ENCODE peak calls at places on chromosomes 12 and 14, in four cellular contexts. One of them, this sample, is unnamed.

GRCh38 chr14:36105401-36105800 is 71.1 kb downstream of the PTCSC3 start:
- DNase-seq in SK-N-SH: no peak
- DNase-seq in K562: no peak
- DNase-seq in GM12878: no peak
- DNase-seq in this sample: peak

GRCh38 chr12:125690841-125691240 is 625.6 kb downstream of the AACS start:
- DNase-seq in GM12878: no peak
- DNase-seq in K562: no peak
- DNase-seq in SK-N-SH: no peak
- DNase-seq in this sample: no peak

GRCh38 chr12:124036117-124037109 is 63.4 kb downstream of the ZNF664 start:
- DNase-seq in K562: peak
- DNase-seq in GM12878: peak
- DNase-seq in SK-N-SH: peak
- DNase-seq in this sample: no peak

GRCh38 chr14:72774894-72775620 is 118.8 kb downstream of the DPF3 start:
- DNase-seq in SK-N-SH: no peak
- DNase-seq in K562: no peak
- DNase-seq in GM12878: no peak
- DNase-seq in this sample: no peak

GRCh38 chr12:25590021-25590721 is 37.1 kb upstream of the LMNTD1 start:
- DNase-seq in GM12878: no peak
- DNase-seq in K562: no peak
- DNase-seq in SK-N-SH: no peak
- DNase-seq in this sample: no peak

GRCh38 chr12:46266382-46266791 is 2.5 kb downstream of the SLC38A1 start:
- DNase-seq in SK-N-SH: peak
- DNase-seq in GM12878: no peak
- DNase-seq in K562: peak
- DNase-seq in this sample: no peak

GRCh38 chr14:36555998-36556743 is 26.2 kb downstream of the NKX2-8 start:
- DNase-seq in GM12878: no peak
- DNase-seq in SK-N-SH: no peak
- DNase-seq in K562: no peak
- DNase-seq in this sample: no peak

GRCh38 chr12:52585951-52586350 is 12.3 kb upstream of the KRT74 start:
- DNase-seq in SK-N-SH: no peak
- DNase-seq in K562: no peak
- DNase-seq in GM12878: no peak
- DNase-seq in this sample: no peak

GRCh38 chr12:96343347-96343954 is 56.8 kb downstream of the CDK17 start:
- DNase-seq in SK-N-SH: no peak
- DNase-seq in GM12878: peak
- DNase-seq in K562: no peak
- DNase-seq in this sample: no peak

GRCh38 chr14:85764809-85765208 is 234.9 kb downstream of the FLRT2 start:
- DNase-seq in K562: no peak
- DNase-seq in GM12878: no peak
- DNase-seq in SK-N-SH: no peak
- DNase-seq in this sample: no peak

GRCh38 chr14:70380834-70381233 is 21.4 kb upstream of the COX16 start:
- DNase-seq in K562: no peak
- DNase-seq in GM12878: no peak
- DNase-seq in SK-N-SH: no peak
- DNase-seq in this sample: no peak

GRCh38 chr12:124683725-124684124 is 116.3 kb upstream of the NCOR2 start:
- DNase-seq in GM12878: no peak
- DNase-seq in K562: no peak
- DNase-seq in SK-N-SH: no peak
- DNase-seq in this sample: no peak

GRCh38 chr14:96264850-96265249 is 8.8 kb downstream of the BDKRB1 start:
- DNase-seq in SK-N-SH: no peak
- DNase-seq in GM12878: no peak
- DNase-seq in K562: no peak
- DNase-seq in this sample: peak

GRCh38 chr14:74275265-74275841 is 27.4 kb downstream of the ABCD4 start:
- DNase-seq in SK-N-SH: no peak
- DNase-seq in GM12878: no peak
- DNase-seq in K562: no peak
- DNase-seq in this sample: no peak

GRCh38 chr14:101845496-101845895 is 84.0 kb downstream of the PPP2R5C start:
- DNase-seq in GM12878: no peak
- DNase-seq in SK-N-SH: no peak
- DNase-seq in K562: no peak
- DNase-seq in this sample: no peak

GRCh38 chr14:92225731-92226130 is 97.2 kb upstream of the SLC24A4 start:
- DNase-seq in K562: no peak
- DNase-seq in GM12878: no peak
- DNase-seq in SK-N-SH: no peak
- DNase-seq in this sample: no peak

GRCh38 chr12:119171266-119171665 is 7.5 kb upstream of the HSPB8 start:
- DNase-seq in GM12878: no peak
- DNase-seq in K562: no peak
- DNase-seq in SK-N-SH: no peak
- DNase-seq in this sample: no peak

GRCh38 chr14:80901260-80901659 is 40.3 kb downstream of the CEP128 start:
- DNase-seq in K562: no peak
- DNase-seq in SK-N-SH: no peak
- DNase-seq in GM12878: no peak
- DNase-seq in this sample: no peak

GRCh38 chr12:64080319-64081008 is 141.6 kb downstream of the KICS2 start:
- DNase-seq in SK-N-SH: no peak
- DNase-seq in GM12878: no peak
- DNase-seq in K562: no peak
- DNase-seq in this sample: no peak

GRCh38 chr14:61112506-61112905 is 131.5 kb downstream of the SLC38A6 start:
- DNase-seq in GM12878: no peak
- DNase-seq in K562: no peak
- DNase-seq in SK-N-SH: no peak
- DNase-seq in this sample: no peak

GRCh38 chr14:51846631-51847488 is 13.6 kb upstream of the GNG2 start:
- DNase-seq in K562: no peak
- DNase-seq in GM12878: peak
- DNase-seq in SK-N-SH: peak
- DNase-seq in this sample: peak

GRCh38 chr14:65290830-65291229 is 121.7 kb upstream of the FUT8 start:
- DNase-seq in K562: no peak
- DNase-seq in GM12878: no peak
- DNase-seq in SK-N-SH: no peak
- DNase-seq in this sample: no peak

GRCh38 chr12:110012137-110012536 is 12.9 kb downstream of the ANKRD13A start:
- DNase-seq in SK-N-SH: no peak
- DNase-seq in K562: no peak
- DNase-seq in GM12878: no peak
- DNase-seq in this sample: no peak

GRCh38 chr12:4203772-4204376 is 69.7 kb upstream of the CCND2 start:
- DNase-seq in GM12878: no peak
- DNase-seq in SK-N-SH: no peak
- DNase-seq in K562: no peak
- DNase-seq in this sample: no peak

GRCh38 chr14:83764656-83765055 is 1765.3 kb upstream of the FLRT2 start:
- DNase-seq in SK-N-SH: no peak
- DNase-seq in K562: no peak
- DNase-seq in GM12878: no peak
- DNase-seq in this sample: no peak

DNA sequence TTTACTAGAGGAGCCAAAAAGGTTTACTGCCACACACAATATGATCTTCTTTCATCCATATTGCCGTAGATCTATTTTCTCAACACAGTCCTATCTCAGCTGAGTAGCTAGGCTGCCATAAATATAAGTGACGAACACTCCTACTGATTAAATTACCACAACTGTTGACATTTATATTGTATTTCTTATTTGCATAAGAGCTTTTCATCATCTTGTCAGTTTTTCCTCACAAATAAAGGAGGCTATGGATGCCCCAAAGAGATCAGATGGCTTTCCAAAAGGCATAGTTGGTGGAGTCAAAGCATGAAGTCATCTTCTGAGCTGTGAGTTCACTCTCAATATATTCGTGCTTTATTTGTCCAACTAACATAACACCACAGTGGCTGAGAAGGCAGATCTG is 78.6 kb downstream of the CCDC59 start:
- DNase-seq in GM12878: no peak
- DNase-seq in SK-N-SH: no peak
- DNase-seq in K562: no peak
- DNase-seq in this sample: no peak
- TF ChIP-seq USF1 in GM12878: no peak
- TF ChIP-seq USF1 in SK-N-SH: no peak
- TF ChIP-seq USF1 in K562: no peak
- TF ChIP-seq USF1 in this sample: no peak

GRCh38 chr14:54046250-54046649 is 89.6 kb upstream of the BMP4 start:
- DNase-seq in SK-N-SH: no peak
- DNase-seq in GM12878: no peak
- DNase-seq in K562: no peak
- DNase-seq in this sample: no peak

GRCh38 chr14:54038724-54039123 is 82.1 kb upstream of the BMP4 start:
- DNase-seq in K562: no peak
- DNase-seq in GM12878: no peak
- DNase-seq in SK-N-SH: no peak
- DNase-seq in this sample: no peak

DNA sequence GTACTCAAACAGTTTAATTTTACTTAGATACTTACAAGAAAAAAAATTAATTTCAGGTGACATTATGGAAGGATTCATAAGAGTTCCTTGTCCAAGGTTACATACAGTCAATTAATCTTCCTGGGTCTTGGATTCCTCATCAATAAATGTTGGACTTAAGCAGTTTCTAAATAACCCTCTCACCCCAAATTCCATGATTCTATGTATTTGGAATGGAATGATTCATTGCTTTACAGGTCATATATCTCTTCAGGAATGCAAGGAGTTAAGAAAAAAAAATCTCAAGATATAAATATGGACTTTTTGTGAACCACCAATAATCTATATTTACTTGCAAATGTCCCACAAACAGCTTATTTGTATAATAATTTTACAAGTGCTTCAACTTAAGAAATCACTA is 84.2 kb upstream of the BMP4 start:
- DNase-seq in SK-N-SH: no peak
- DNase-seq in K562: no peak
- DNase-seq in GM12878: no peak
- DNase-seq in this sample: no peak
- TF ChIP-seq USF1 in SK-N-SH: no peak
- TF ChIP-seq USF1 in K562: no peak
- TF ChIP-seq USF1 in GM12878: no peak
- TF ChIP-seq USF1 in this sample: no peak

DNA sequence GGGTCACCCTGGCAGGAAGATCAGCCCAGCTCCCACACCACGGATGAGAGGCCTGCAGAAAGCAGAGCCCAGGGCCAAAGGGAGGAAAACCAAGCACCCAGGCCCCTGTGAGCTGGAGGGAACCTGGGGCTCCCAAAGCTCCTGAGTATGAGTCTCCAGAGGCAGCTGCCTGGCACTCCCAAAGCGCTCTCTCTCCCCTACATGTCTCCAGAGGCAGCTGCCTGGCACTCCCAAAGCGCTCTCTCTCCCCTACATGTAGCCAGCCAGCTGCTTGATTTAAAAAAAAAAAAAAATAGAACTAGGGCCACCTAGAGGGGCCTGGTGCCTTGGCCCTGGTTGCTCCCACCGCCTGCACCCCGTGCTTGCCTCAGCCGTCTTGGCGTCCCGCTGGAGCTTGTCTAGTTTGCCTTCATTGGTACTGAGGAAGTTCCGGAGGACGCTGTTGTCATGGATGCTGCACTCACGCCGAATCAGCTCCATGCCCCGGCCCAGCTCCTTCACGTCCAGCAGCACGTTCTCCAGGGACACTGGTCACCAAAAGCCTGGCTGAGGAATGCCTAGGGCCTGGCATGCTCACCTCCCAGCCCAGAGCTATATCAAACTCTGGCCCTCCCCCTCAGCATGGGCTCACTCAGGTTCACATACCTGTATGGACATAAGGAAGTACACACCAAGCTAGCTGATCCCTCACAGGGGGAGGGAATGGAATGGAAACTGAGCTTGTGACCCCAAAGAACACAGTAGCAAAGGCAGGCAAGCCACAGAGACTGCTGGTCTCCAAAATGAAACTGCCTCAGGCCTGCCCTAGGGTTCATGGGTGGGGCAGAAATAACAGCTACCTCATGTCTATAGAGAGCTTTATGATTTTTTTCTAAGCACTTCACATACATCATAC is 24.7 kb downstream of the PRPF40B start:
- DNase-seq in K562: no peak
- DNase-seq in SK-N-SH: no peak
- DNase-seq in GM12878: no peak
- DNase-seq in this sample: no peak
- TF ChIP-seq USF1 in K562: no peak
- TF ChIP-seq USF1 in SK-N-SH: no peak
- TF ChIP-seq USF1 in GM12878: no peak
- TF ChIP-seq USF1 in this sample: no peak

DNA sequence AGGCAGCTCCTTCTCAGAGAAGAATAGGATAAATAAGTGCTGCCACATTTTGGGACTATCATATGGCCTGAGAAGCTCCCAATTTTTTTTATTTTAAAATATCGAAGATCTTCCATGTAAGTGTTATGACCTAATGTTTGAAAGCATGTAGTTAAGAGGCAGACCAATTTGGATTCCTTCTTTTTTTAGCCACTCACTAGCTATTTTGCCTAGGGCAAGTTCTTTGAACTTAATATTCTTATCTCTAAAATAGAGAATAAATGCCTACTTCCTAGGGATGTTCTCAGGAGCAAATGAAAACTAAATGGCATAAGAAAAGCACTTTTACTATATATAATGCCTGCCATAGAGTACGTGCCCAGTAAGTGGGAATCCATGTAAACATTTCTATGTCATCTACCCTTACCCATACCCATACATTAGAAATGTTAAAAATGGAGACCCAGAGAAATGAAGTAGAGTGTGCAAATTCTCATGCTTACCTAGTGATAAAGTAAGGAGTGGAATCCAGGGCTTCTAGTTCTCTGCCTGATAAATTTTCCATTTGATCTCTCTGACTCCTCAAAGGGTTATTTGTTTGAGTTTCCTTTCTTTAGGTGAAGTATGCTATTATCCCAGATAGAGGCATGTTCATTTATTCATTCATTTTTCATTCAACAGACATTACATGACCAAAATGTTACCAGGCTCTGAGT is 148.3 kb downstream of the TGFB3 start:
- DNase-seq in K562: no peak
- DNase-seq in SK-N-SH: no peak
- DNase-seq in GM12878: no peak
- DNase-seq in this sample: no peak
- TF ChIP-seq USF1 in K562: no peak
- TF ChIP-seq USF1 in SK-N-SH: no peak
- TF ChIP-seq USF1 in GM12878: no peak
- TF ChIP-seq USF1 in this sample: no peak

DNA sequence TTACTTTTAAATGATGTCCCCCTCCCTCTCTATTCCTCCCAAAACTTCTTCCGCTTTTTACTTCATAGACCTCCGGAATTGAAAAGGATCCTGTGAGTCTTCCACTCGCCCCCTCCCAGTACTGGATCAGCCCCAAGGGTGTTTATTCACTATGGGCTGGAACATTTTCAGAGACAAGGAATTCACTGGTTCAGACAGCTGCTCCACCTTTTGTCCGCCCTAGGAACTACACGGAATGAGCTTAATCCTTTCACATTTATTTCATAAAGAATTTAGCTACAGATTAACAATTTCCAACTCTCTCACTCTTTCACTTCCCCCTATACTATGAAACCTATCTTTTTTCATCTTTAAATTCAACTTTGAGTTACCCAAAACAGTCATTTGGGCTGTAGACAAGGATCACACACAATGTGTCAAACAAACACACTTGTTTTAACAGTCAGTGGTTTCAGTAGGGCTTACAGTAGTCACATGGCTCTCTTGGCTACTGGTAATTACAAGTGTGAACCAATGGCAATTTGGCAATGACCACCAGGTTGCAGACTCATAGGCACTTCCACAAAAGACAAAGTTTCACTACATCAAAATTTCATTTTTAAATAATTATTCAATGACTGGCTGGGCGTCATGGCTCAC is 20.6 kb downstream of the CNIH1 start:
- DNase-seq in GM12878: no peak
- DNase-seq in K562: peak
- DNase-seq in SK-N-SH: peak
- DNase-seq in this sample: peak
- TF ChIP-seq USF1 in GM12878: no peak
- TF ChIP-seq USF1 in K562: no peak
- TF ChIP-seq USF1 in SK-N-SH: no peak
- TF ChIP-seq USF1 in this sample: no peak

This sample was measured in WTC11.